ENCODE peak calls at places on chromosomes 12 and 14, in six cellular contexts. One of them, this sample, is unnamed.

GRCh38 chr14:67482765-67483164 is 5.8 kb downstream of the TMEM229B start:
- DNase-seq in naive thymus-derived CD4-positive, alpha-beta T cell: no peak
- DNase-seq in stimulated activated CD8-positive, alpha-beta memory T cell treated with anti-CD3 and anti-CD28 coated beads, Interleukin-15, amount 100 ng/mL, for 48 hours: no peak
- DNase-seq in activated CD4-positive, alpha-beta T cell treated with anti-CD3 and anti-CD28 coated beads, Interleukin-2, amount 50 U/mL, for 1 hour: no peak
- DNase-seq in A172: no peak
- DNase-seq in caudate nucleus: no peak
- DNase-seq in this sample: no peak

GRCh38 chr12:91037301-91037700 is 20.5 kb downstream of the KERA start:
- DNase-seq in stimulated activated CD8-positive, alpha-beta memory T cell treated with anti-CD3 and anti-CD28 coated beads, Interleukin-15, amount 100 ng/mL, for 48 hours: no peak
- DNase-seq in A172: no peak
- DNase-seq in activated CD4-positive, alpha-beta T cell treated with anti-CD3 and anti-CD28 coated beads, Interleukin-2, amount 50 U/mL, for 1 hour: no peak
- DNase-seq in naive thymus-derived CD4-positive, alpha-beta T cell: no peak
- DNase-seq in caudate nucleus: no peak
- DNase-seq in this sample: peak; percentile 6

GRCh38 chr12:110913119-110914056 is 7.0 kb downstream of the MYL2 start:
- DNase-seq in stimulated activated CD8-positive, alpha-beta memory T cell treated with anti-CD3 and anti-CD28 coated beads, Interleukin-15, amount 100 ng/mL, for 48 hours: no peak
- DNase-seq in naive thymus-derived CD4-positive, alpha-beta T cell: no peak
- DNase-seq in activated CD4-positive, alpha-beta T cell treated with anti-CD3 and anti-CD28 coated beads, Interleukin-2, amount 50 U/mL, for 1 hour: no peak
- DNase-seq in A172: no peak
- DNase-seq in caudate nucleus: no peak
- DNase-seq in this sample: no peak

GRCh38 chr12:57605308-57606015 is 838 bp downstream of the DTX3 start:
- DNase-seq in naive thymus-derived CD4-positive, alpha-beta T cell: no peak
- DNase-seq in A172: no peak
- DNase-seq in caudate nucleus: no peak
- DNase-seq in activated CD4-positive, alpha-beta T cell treated with anti-CD3 and anti-CD28 coated beads, Interleukin-2, amount 50 U/mL, for 1 hour: no peak
- DNase-seq in stimulated activated CD8-positive, alpha-beta memory T cell treated with anti-CD3 and anti-CD28 coated beads, Interleukin-15, amount 100 ng/mL, for 48 hours: no peak
- DNase-seq in this sample: peak; percentile 21

GRCh38 chr12:49230176-49230575 is 34.7 kb upstream of the TUBA1C start:
- DNase-seq in A172: no peak
- DNase-seq in naive thymus-derived CD4-positive, alpha-beta T cell: no peak
- DNase-seq in activated CD4-positive, alpha-beta T cell treated with anti-CD3 and anti-CD28 coated beads, Interleukin-2, amount 50 U/mL, for 1 hour: no peak
- DNase-seq in stimulated activated CD8-positive, alpha-beta memory T cell treated with anti-CD3 and anti-CD28 coated beads, Interleukin-15, amount 100 ng/mL, for 48 hours: no peak
- DNase-seq in caudate nucleus: no peak
- DNase-seq in this sample: no peak

GRCh38 chr12:91127751-91128150 is 16.5 kb upstream of the LUM start:
- DNase-seq in stimulated activated CD8-positive, alpha-beta memory T cell treated with anti-CD3 and anti-CD28 coated beads, Interleukin-15, amount 100 ng/mL, for 48 hours: no peak
- DNase-seq in caudate nucleus: no peak
- DNase-seq in A172: peak; percentile 44
- DNase-seq in naive thymus-derived CD4-positive, alpha-beta T cell: no peak
- DNase-seq in activated CD4-positive, alpha-beta T cell treated with anti-CD3 and anti-CD28 coated beads, Interleukin-2, amount 50 U/mL, for 1 hour: no peak
- DNase-seq in this sample: peak; percentile 65

GRCh38 chr14:44783899-44784298 is 177.8 kb downstream of the KLHL28 start:
- DNase-seq in caudate nucleus: no peak
- DNase-seq in stimulated activated CD8-positive, alpha-beta memory T cell treated with anti-CD3 and anti-CD28 coated beads, Interleukin-15, amount 100 ng/mL, for 48 hours: no peak
- DNase-seq in activated CD4-positive, alpha-beta T cell treated with anti-CD3 and anti-CD28 coated beads, Interleukin-2, amount 50 U/mL, for 1 hour: no peak
- DNase-seq in naive thymus-derived CD4-positive, alpha-beta T cell: no peak
- DNase-seq in A172: no peak
- DNase-seq in this sample: no peak

GRCh38 chr12:113359133-113359938 is 949 bp downstream of the PLBD2 start:
- DNase-seq in activated CD4-positive, alpha-beta T cell treated with anti-CD3 and anti-CD28 coated beads, Interleukin-2, amount 50 U/mL, for 1 hour: no peak
- DNase-seq in A172: no peak
- DNase-seq in naive thymus-derived CD4-positive, alpha-beta T cell: no peak
- DNase-seq in stimulated activated CD8-positive, alpha-beta memory T cell treated with anti-CD3 and anti-CD28 coated beads, Interleukin-15, amount 100 ng/mL, for 48 hours: no peak
- DNase-seq in caudate nucleus: peak; percentile 41
- DNase-seq in this sample: peak; percentile 52

GRCh38 chr12:104058796-104059195 is 5.5 kb upstream of the HCFC2 start:
- DNase-seq in caudate nucleus: no peak
- DNase-seq in activated CD4-positive, alpha-beta T cell treated with anti-CD3 and anti-CD28 coated beads, Interleukin-2, amount 50 U/mL, for 1 hour: no peak
- DNase-seq in stimulated activated CD8-positive, alpha-beta memory T cell treated with anti-CD3 and anti-CD28 coated beads, Interleukin-15, amount 100 ng/mL, for 48 hours: no peak
- DNase-seq in A172: no peak
- DNase-seq in naive thymus-derived CD4-positive, alpha-beta T cell: no peak
- DNase-seq in this sample: no peak

GRCh38 chr12:2268478-2269286 is 215.9 kb downstream of the CACNA1C start:
- DNase-seq in caudate nucleus: no peak
- DNase-seq in A172: peak; percentile 82
- DNase-seq in naive thymus-derived CD4-positive, alpha-beta T cell: no peak
- DNase-seq in activated CD4-positive, alpha-beta T cell treated with anti-CD3 and anti-CD28 coated beads, Interleukin-2, amount 50 U/mL, for 1 hour: no peak
- DNase-seq in stimulated activated CD8-positive, alpha-beta memory T cell treated with anti-CD3 and anti-CD28 coated beads, Interleukin-15, amount 100 ng/mL, for 48 hours: no peak
- DNase-seq in this sample: peak; percentile 96

GRCh38 chr12:122166422-122167327 is 7.3 kb downstream of the IL31 start:
- DNase-seq in activated CD4-positive, alpha-beta T cell treated with anti-CD3 and anti-CD28 coated beads, Interleukin-2, amount 50 U/mL, for 1 hour: no peak
- DNase-seq in naive thymus-derived CD4-positive, alpha-beta T cell: no peak
- DNase-seq in caudate nucleus: no peak
- DNase-seq in A172: no peak
- DNase-seq in stimulated activated CD8-positive, alpha-beta memory T cell treated with anti-CD3 and anti-CD28 coated beads, Interleukin-15, amount 100 ng/mL, for 48 hours: peak; percentile 43
- DNase-seq in this sample: no peak

GRCh38 chr12:55996201-55996714 is 818 bp upstream of the SUOX start:
- DNase-seq in activated CD4-positive, alpha-beta T cell treated with anti-CD3 and anti-CD28 coated beads, Interleukin-2, amount 50 U/mL, for 1 hour: peak; percentile 56
- DNase-seq in A172: peak; percentile 58
- DNase-seq in naive thymus-derived CD4-positive, alpha-beta T cell: peak; percentile 49
- DNase-seq in stimulated activated CD8-positive, alpha-beta memory T cell treated with anti-CD3 and anti-CD28 coated beads, Interleukin-15, amount 100 ng/mL, for 48 hours: peak; percentile 36
- DNase-seq in caudate nucleus: no peak
- DNase-seq in this sample: peak; percentile 70

GRCh38 chr12:104805186-104805585 is 152.9 kb downstream of the SLC41A2 start:
- DNase-seq in activated CD4-positive, alpha-beta T cell treated with anti-CD3 and anti-CD28 coated beads, Interleukin-2, amount 50 U/mL, for 1 hour: no peak
- DNase-seq in stimulated activated CD8-positive, alpha-beta memory T cell treated with anti-CD3 and anti-CD28 coated beads, Interleukin-15, amount 100 ng/mL, for 48 hours: no peak
- DNase-seq in A172: peak; percentile 23
- DNase-seq in caudate nucleus: no peak
- DNase-seq in naive thymus-derived CD4-positive, alpha-beta T cell: no peak
- DNase-seq in this sample: peak; percentile 80

GRCh38 chr14:55926007-55926406 is 192.2 kb upstream of the PELI2 start:
- DNase-seq in caudate nucleus: no peak
- DNase-seq in A172: no peak
- DNase-seq in stimulated activated CD8-positive, alpha-beta memory T cell treated with anti-CD3 and anti-CD28 coated beads, Interleukin-15, amount 100 ng/mL, for 48 hours: no peak
- DNase-seq in naive thymus-derived CD4-positive, alpha-beta T cell: no peak
- DNase-seq in activated CD4-positive, alpha-beta T cell treated with anti-CD3 and anti-CD28 coated beads, Interleukin-2, amount 50 U/mL, for 1 hour: no peak
- DNase-seq in this sample: no peak

This sample was measured in GM23248.